ENCODE peak calls at places on chromosomes 1 and 21, in four cellular contexts. Q, K, F and H are unnamed samples.

GRCh38 chr1:197485790-197486189 is 217.7 kb downstream of the CRB1 start:
- DNase-seq in Q (no peak), K (no peak), F (no peak), H (no peak)

GRCh38 chr1:37567023-37567422 is 10.3 kb downstream of the DNALI1 start:
- DNase-seq in Q (no peak), K (no peak), F (no peak), H (no peak)

GRCh38 chr1:184567016-184567415 is 180.2 kb downstream of the C1orf21 start:
- DNase-seq in Q (no peak), K (no peak), F (no peak), H (no peak)

GRCh38 chr21:44911066-44911383 is 9.7 kb downstream of the ITGB2 start:
- DNase-seq in Q (no peak), K (no peak), F (no peak), H (no peak)

GRCh38 chr1:13450204-13450603 is 40.0 kb downstream of the PRAMEF20 start:
- DNase-seq in Q (no peak), K (no peak), F (no peak), H (no peak)

GRCh38 chr21:19529031-19529430 is 1125.4 kb upstream of the TMPRSS15 start:
- DNase-seq in Q (no peak), K (no peak), F (no peak), H (no peak)

GRCh38 chr1:31736675-31737074 is 27.5 kb downstream of the ADGRB2 start:
- DNase-seq in Q (no peak), K (no peak), F (no peak), H (no peak)

GRCh38 chr1:34695580-34695979 is 59.3 kb upstream of the GJB5 start:
- DNase-seq in Q (no peak), K (no peak), F (no peak), H (no peak)

GRCh38 chr1:211213702-211214101 is 45.5 kb upstream of the RCOR3 start:
- DNase-seq in Q (no peak), K (no peak), F (no peak), H (no peak)

GRCh38 chr1:107141491-107142369 is 891 bp downstream of the NTNG1 start:
- DNase-seq in Q (peak; percentile 85), K (no peak), F (peak; percentile 36), H (peak; percentile 19)

GRCh38 chr1:17293681-17294415 is 14.1 kb upstream of the PADI4 start:
- DNase-seq in Q (no peak), K (no peak), F (no peak), H (no peak)

GRCh38 chr1:108570128-108570527 is 10.2 kb downstream of the EEIG2 start:
- DNase-seq in Q (no peak), K (no peak), F (no peak), H (peak; percentile 11)

GRCh38 chr1:239772456-239772855 is 319.2 kb upstream of the FMN2 start:
- DNase-seq in Q (no peak), K (no peak), F (no peak), H (no peak)

GRCh38 chr1:39573736-39574624 is 2.6 kb downstream of the PABPC4 start:
- DNase-seq in Q (no peak), K (no peak), F (peak; percentile 18), H (peak; percentile 60)

GRCh38 chr1:162070094-162070748 is 730 bp downstream of the NOS1AP start:
- DNase-seq in Q (no peak), K (no peak), F (no peak), H (peak; percentile 48)

GRCh38 chr1:3904006-3904842 is 4.2 kb upstream of the C1orf174 start:
- DNase-seq in Q (peak; percentile 56), K (no peak), F (no peak), H (no peak)

GRCh38 chr1:21335750-21336168 is 45.5 kb upstream of the ECE1 start:
- DNase-seq in Q (no peak), K (no peak), F (no peak), H (no peak)

GRCh38 chr1:225771661-225772322 is 5.8 kb upstream of the SRP9 start:
- DNase-seq in Q (no peak), K (no peak), F (no peak), H (no peak)

GRCh38 chr1:158248122-158248521 is 6.1 kb upstream of the CD1A start:
- DNase-seq in Q (no peak), K (peak; percentile 34), F (no peak), H (no peak)

GRCh38 chr1:156164465-156164831 is 11.1 kb downstream of the SEMA4A start:
- DNase-seq in Q (no peak), K (no peak), F (no peak), H (no peak)

GRCh38 chr1:42035830-42036604 is 117.2 kb upstream of the GUCA2B start:
- DNase-seq in Q (peak; percentile 99), K (peak; percentile 95), F (peak; percentile 99), H (peak; percentile 96)

GRCh38 chr1:36989260-36989659 is 45.1 kb downstream of the GRIK3 start:
- DNase-seq in Q (no peak), K (no peak), F (no peak), H (no peak)

GRCh38 chr1:9410737-9411297 is 118.1 kb downstream of the SPSB1 start:
- DNase-seq in Q (no peak), K (no peak), F (no peak), H (no peak)

GRCh38 chr1:243420968-243421675 is 165.3 kb downstream of the SDCCAG8 start:
- DNase-seq in Q (no peak), K (no peak), F (no peak), H (no peak)

GRCh38 chr1:6962390-6962955 is 177.2 kb downstream of the CAMTA1 start:
- DNase-seq in Q (no peak), K (no peak), F (peak; percentile 86), H (no peak)

GRCh38 chr1:107299521-107299920 is 158.7 kb downstream of the NTNG1 start:
- DNase-seq in Q (no peak), K (no peak), F (no peak), H (no peak)

GRCh38 chr1:154831470-154831869 is 38.6 kb downstream of the KCNN3 start:
- DNase-seq in Q (no peak), K (no peak), F (no peak), H (no peak)

DNA sequence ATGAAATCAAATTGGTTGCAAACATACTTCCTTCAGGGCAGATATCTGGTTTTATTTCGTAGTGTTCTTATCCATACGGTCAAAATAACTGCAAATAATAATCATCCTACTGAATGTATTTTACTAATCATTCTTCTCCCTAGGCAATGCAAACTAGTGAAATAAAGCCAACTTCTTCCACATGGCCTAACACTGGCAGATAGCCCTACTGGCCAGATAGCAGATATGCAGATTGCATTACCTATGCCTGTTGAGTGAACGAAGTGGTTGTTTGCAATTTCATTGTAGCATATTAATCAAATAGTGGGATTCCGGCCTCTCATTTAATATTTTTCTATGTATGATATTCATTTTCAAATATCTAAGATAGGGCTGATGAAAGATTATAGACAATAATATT is 116.2 kb downstream of the CENPF start:
- DNase-seq in Q (no peak), K (no peak), F (no peak), H (no peak)
- TF ChIP-seq CTCF in Q (no peak), K (no peak), F (no peak), H (no peak)

DNA sequence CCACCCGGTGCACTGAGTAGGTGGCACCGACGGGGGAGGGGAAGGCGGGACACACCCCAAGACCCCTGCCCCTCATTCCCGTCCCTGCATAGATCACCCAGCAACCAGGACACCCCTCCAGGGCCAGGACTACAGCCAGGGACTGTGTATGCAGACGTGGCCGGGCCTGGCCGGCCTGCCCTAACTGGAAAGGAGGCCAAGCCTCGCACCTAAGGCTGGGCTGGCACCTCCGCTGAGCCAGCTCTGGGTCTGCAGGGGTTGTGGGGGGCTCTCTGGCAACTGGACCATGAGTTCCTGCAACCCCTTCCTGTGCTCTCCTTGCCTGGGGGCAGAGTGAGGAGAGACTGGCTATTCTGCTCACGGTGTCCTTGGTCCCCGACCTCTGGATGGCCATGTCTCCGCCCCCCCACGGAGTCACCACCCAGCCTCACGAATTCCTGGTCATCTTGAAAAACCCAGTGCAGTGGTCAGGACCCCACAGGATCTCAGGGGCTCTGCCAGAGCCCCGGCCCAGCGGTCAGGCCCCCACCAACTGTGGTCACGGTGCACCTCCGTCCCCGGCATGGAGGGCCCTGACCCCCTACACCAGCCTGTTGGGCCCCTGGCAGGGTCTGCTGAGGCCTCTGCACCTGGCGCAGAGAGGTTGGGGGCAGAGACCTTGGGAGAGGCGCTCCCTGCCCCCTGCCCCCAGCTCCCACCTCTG is 1.1 kb upstream of the FNDC10 start:
- DNase-seq in Q (peak; percentile 70), K (no peak), F (no peak), H (peak; percentile 9)
- H3K4me3 ChIP-seq in Q (no peak overlapping the region), K (no peak overlapping the region), F (no peak overlapping the region), H (peak overlapping the region; percentile 76)

DNA sequence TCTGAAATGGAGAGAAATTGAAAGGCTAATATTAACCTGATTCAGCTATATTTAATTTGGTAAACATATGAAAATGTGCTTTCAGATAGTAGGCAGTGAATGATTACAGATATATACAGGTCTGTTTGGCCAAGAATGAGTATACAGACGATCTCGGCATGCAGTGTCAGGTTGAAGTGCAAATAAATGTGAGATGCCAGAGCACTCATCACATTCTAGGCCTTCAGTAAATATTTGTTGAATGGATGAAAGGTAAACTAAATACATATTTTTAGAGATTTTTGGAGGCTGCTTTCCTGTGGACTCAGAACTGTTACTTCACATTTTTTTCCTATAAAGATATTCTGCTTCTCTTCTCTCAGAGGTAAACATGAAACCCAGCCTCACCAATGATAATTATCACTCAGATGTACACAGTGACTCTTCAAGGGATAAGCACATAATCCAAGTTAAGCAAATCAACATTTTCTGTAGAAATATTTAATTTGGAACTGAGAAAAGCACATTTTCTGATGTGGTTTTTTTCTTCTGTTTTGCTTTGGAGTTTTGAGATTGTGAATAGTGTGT is 702.9 kb downstream of the BRINP3 start:
- DNase-seq in Q (no peak), K (no peak), F (no peak), H (no peak)
- H3K27ac ChIP-seq in Q (no peak overlapping the region), K (no peak overlapping the region), F (no peak overlapping the region), H (no peak overlapping the region)

DNA sequence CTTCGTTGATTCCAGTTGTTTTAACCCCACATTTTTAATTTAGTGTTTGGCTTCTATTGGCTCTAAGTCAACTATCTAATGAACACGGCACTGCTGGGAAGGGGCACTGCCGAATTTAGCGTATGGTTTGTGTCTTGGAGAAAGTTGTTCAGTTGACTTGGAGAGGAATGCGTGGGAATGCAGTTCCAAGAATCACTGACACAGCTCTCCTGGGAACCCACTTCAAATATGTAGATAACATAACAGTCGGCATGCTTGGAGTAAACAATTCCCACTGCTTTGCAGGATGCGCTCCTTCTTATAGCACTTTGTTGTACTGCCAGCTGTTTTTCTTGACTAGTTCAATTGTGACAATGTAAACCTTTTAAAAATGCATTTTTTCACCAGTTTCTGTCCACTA is 104.3 kb downstream of the RYR2 start:
- DNase-seq in Q (no peak), K (no peak), F (no peak), H (no peak)
- TF ChIP-seq CTCF in Q (no peak), K (no peak), F (no peak), H (no peak)

DNA sequence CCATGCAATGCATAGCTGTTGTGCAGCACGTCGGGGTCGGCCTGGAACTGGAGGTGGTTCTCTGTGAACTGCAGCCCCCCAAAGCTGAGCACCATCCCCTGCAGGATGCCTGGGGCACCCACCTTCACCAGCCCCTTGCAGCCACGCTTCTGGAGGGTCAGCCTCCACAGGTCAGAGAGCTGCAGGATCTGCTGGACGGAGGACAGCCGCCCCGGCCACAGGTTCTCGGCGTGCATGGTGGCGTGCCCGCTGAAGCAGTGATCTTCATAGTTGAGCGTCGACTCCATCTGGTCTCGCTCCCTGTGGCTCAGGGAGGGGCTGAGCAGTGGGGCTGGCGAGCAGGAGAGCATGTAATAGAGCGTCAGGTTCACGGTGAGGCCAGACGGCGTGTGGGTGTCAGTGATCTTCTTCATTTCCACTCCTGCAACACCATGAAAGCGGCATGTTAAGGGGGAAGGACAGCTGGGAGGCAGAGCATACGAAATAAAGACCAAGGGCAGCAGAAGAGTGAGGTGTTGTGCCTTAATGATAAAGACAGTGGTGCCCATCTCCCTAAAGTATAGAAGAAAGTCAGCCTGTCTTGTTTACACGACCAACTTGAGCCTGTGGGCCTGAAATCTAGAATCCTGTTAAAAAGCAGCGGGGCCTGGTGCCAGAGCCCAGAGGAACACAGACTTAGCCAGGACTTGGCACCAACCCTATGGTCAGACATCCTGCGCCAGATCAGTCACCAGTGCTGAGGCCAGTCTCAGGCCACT is 3.0 kb downstream of the KIAA2013 start:
- DNase-seq in Q (peak; percentile 75), K (no peak), F (no peak), H (no peak)
- H3K4me3 ChIP-seq in Q (no peak overlapping the region), K (peak overlapping the region; percentile 65), F (peak overlapping the region; percentile 71), H (no peak overlapping the region)